ENCODE peak calls at places on chromosome 15, in six cellular contexts. One of them, this sample, is unnamed.

GRCh38 chr15:31448635-31448979 is 122.0 kb downstream of the KLF13 start:
- DNase-seq in mucosa of descending colon: no peak
- DNase-seq in heart left ventricle: no peak
- DNase-seq in mammary epithelial cell: no peak
- DNase-seq in OCI-LY7: no peak
- DNase-seq in neural progenitor cell: no peak
- DNase-seq in this sample: no peak

GRCh38 chr15:48571510-48571909 is 74.0 kb downstream of the FBN1 start:
- DNase-seq in mammary epithelial cell: no peak
- DNase-seq in OCI-LY7: no peak
- DNase-seq in heart left ventricle: no peak
- DNase-seq in mucosa of descending colon: no peak
- DNase-seq in neural progenitor cell: no peak
- DNase-seq in this sample: no peak

GRCh38 chr15:98123834-98124233 is 163.3 kb downstream of the ARRDC4 start:
- DNase-seq in heart left ventricle: no peak
- DNase-seq in mammary epithelial cell: peak; percentile 70
- DNase-seq in mucosa of descending colon: no peak
- DNase-seq in OCI-LY7: no peak
- DNase-seq in neural progenitor cell: no peak
- DNase-seq in this sample: no peak

GRCh38 chr15:65416845-65417416 is 5.8 kb downstream of the IGDCC4 start:
- DNase-seq in heart left ventricle: peak; percentile 72
- DNase-seq in OCI-LY7: no peak
- DNase-seq in mammary epithelial cell: no peak
- DNase-seq in neural progenitor cell: peak; percentile 86
- DNase-seq in mucosa of descending colon: no peak
- DNase-seq in this sample: no peak

GRCh38 chr15:99087405-99087943 is 17.4 kb upstream of the SYNM start:
- DNase-seq in OCI-LY7: no peak
- DNase-seq in neural progenitor cell: no peak
- DNase-seq in mammary epithelial cell: no peak
- DNase-seq in heart left ventricle: no peak
- DNase-seq in mucosa of descending colon: no peak
- DNase-seq in this sample: no peak

GRCh38 chr15:91456251-91456718 is 356.2 kb downstream of the SV2B start:
- DNase-seq in neural progenitor cell: no peak
- DNase-seq in mammary epithelial cell: peak; percentile 100
- DNase-seq in OCI-LY7: no peak
- DNase-seq in heart left ventricle: no peak
- DNase-seq in mucosa of descending colon: no peak
- DNase-seq in this sample: no peak

GRCh38 chr15:22980189-22981136 is at the start of gene CYFIP1:
- DNase-seq in heart left ventricle: peak; percentile 93
- DNase-seq in mucosa of descending colon: peak; percentile 92
- DNase-seq in mammary epithelial cell: peak; percentile 91
- DNase-seq in OCI-LY7: no peak
- DNase-seq in neural progenitor cell: peak; percentile 85
- DNase-seq in this sample: no peak

GRCh38 chr15:36844453-36845094 is 255.8 kb downstream of the MEIS2 start:
- DNase-seq in heart left ventricle: no peak
- DNase-seq in mucosa of descending colon: no peak
- DNase-seq in neural progenitor cell: peak; percentile 20
- DNase-seq in OCI-LY7: no peak
- DNase-seq in mammary epithelial cell: no peak
- DNase-seq in this sample: no peak

GRCh38 chr15:31079519-31079918 is 22.0 kb downstream of the TRPM1 start:
- DNase-seq in mammary epithelial cell: peak; percentile 79
- DNase-seq in OCI-LY7: no peak
- DNase-seq in heart left ventricle: no peak
- DNase-seq in neural progenitor cell: no peak
- DNase-seq in mucosa of descending colon: no peak
- DNase-seq in this sample: no peak

GRCh38 chr15:80242132-80242769 is 9.8 kb downstream of the CTXND1 start:
- DNase-seq in heart left ventricle: peak; percentile 40
- DNase-seq in mammary epithelial cell: peak; percentile 3
- DNase-seq in neural progenitor cell: peak; percentile 60
- DNase-seq in mucosa of descending colon: peak; percentile 33
- DNase-seq in OCI-LY7: peak; percentile 51
- DNase-seq in this sample: no peak
- TF ChIP-seq CTCF in heart left ventricle: peak; percentile 60
- TF ChIP-seq CTCF in mammary epithelial cell: peak; percentile 70
- TF ChIP-seq CTCF in neural progenitor cell: peak; percentile 67
- TF ChIP-seq CTCF in mucosa of descending colon: no peak
- TF ChIP-seq CTCF in OCI-LY7: peak; percentile 85
- TF ChIP-seq CTCF in this sample: no peak

DNA sequence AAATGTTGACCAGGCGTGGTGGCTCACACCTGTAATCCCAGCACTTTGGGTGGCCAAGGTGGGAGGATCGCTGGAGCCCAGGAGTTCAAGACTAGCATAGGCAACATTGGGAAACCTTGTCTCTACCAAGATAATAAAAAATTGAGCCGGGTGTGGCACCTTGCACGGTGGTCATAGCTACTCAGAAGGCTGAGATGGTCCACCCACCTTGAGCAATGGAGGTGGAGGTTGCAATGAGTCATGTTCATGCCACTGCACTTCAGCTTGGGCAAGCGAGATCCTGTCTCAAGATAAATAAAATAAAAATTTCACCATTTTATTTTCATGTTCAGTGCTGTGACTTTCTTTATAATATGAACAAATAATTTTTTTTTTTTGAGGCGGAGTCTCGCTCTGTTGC is 12.5 kb downstream of the MAPK6 start:
- DNase-seq in heart left ventricle: no peak
- DNase-seq in neural progenitor cell: no peak
- DNase-seq in mucosa of descending colon: no peak
- DNase-seq in mammary epithelial cell: peak; percentile 90
- DNase-seq in OCI-LY7: no peak
- DNase-seq in this sample: no peak
- TF ChIP-seq CTCF in heart left ventricle: no peak
- TF ChIP-seq CTCF in neural progenitor cell: no peak
- TF ChIP-seq CTCF in mucosa of descending colon: no peak
- TF ChIP-seq CTCF in mammary epithelial cell: no peak
- TF ChIP-seq CTCF in OCI-LY7: no peak
- TF ChIP-seq CTCF in this sample: no peak

GRCh38 chr15:85414495-85414894 is 34.1 kb downstream of the AKAP13 start:
- DNase-seq in mammary epithelial cell: peak; percentile 43
- DNase-seq in neural progenitor cell: no peak
- DNase-seq in heart left ventricle: no peak
- DNase-seq in OCI-LY7: no peak
- DNase-seq in mucosa of descending colon: no peak
- DNase-seq in this sample: no peak
- TF ChIP-seq CTCF in mammary epithelial cell: peak; percentile 31
- TF ChIP-seq CTCF in neural progenitor cell: no peak
- TF ChIP-seq CTCF in heart left ventricle: peak; percentile 47
- TF ChIP-seq CTCF in OCI-LY7: peak; percentile 71
- TF ChIP-seq CTCF in mucosa of descending colon: no peak
- TF ChIP-seq CTCF in this sample: peak; percentile 30

GRCh38 chr15:39236375-39236774 is 344.5 kb upstream of the THBS1 start:
- DNase-seq in neural progenitor cell: no peak
- DNase-seq in heart left ventricle: no peak
- DNase-seq in mucosa of descending colon: no peak
- DNase-seq in OCI-LY7: no peak
- DNase-seq in mammary epithelial cell: no peak
- DNase-seq in this sample: no peak

GRCh38 chr15:39238443-39238842 is 342.4 kb upstream of the THBS1 start:
- DNase-seq in neural progenitor cell: no peak
- DNase-seq in OCI-LY7: no peak
- DNase-seq in mammary epithelial cell: no peak
- DNase-seq in heart left ventricle: no peak
- DNase-seq in mucosa of descending colon: no peak
- DNase-seq in this sample: no peak

GRCh38 chr15:39239562-39239961 is 341.3 kb upstream of the THBS1 start:
- DNase-seq in neural progenitor cell: no peak
- DNase-seq in OCI-LY7: no peak
- DNase-seq in mammary epithelial cell: peak; percentile 79
- DNase-seq in mucosa of descending colon: no peak
- DNase-seq in heart left ventricle: no peak
- DNase-seq in this sample: no peak

GRCh38 chr15:39232512-39232911 is 348.4 kb upstream of the THBS1 start:
- DNase-seq in OCI-LY7: no peak
- DNase-seq in mucosa of descending colon: no peak
- DNase-seq in heart left ventricle: no peak
- DNase-seq in neural progenitor cell: no peak
- DNase-seq in mammary epithelial cell: peak; percentile 92
- DNase-seq in this sample: no peak

DNA sequence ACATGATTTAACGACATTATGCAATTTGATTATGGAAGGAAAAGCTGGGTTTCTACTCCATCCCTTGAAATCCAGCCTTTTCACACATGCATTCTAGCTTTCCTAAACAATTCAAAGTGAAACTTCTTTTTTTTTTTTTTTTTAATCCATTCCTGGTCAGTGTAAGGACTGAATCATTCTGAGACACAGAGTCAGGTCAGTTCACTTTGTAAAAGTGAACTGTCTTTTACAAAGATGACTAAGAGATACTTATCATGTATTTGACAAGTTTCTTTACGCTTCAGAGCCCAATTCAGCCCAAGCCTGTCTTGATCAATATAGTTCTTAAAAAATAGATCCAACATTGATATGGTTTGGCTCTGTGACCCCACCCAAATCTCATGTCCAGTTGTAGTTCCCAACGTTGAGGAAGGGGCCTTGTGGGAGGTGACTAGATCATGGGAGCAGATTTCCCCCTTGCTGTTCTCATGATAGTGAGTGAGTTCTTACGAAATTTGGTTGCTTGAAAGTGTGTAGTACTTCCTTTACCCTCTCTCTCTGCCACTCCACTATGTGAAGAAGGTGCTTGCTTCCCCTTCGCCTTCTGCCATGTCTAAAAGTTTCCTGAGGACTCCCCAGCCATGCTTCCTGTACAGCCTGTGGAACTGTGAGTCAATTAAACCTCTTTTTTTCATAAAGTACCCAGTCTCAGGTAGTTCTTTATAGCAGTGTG is 345.6 kb upstream of the THBS1 start:
- DNase-seq in neural progenitor cell: no peak
- DNase-seq in heart left ventricle: no peak
- DNase-seq in OCI-LY7: no peak
- DNase-seq in mammary epithelial cell: peak; percentile 89
- DNase-seq in mucosa of descending colon: no peak
- DNase-seq in this sample: no peak
- TF ChIP-seq CTCF in neural progenitor cell: no peak
- TF ChIP-seq CTCF in heart left ventricle: no peak
- TF ChIP-seq CTCF in OCI-LY7: no peak
- TF ChIP-seq CTCF in mammary epithelial cell: no peak
- TF ChIP-seq CTCF in mucosa of descending colon: no peak
- TF ChIP-seq CTCF in this sample: no peak

DNA sequence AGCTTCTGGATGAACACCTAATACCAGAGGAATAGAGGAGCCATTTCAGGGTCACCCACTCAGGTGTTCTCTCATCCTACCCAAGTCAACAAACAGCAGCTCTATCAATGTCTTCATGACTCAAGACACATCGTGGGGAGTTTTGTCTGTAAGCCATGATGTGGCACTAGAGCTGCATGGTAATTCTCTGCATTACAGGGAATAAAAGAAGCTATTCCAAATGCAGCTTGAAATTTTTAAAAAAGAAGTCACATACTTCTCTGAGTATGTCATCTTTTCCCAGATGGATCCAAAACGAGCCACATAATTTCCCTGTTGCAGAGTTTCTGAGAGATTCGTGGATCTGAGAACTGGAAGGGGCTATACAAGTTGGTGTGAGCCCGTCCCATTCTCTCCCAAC is 6.1 kb upstream of the THSD4 start:
- DNase-seq in mammary epithelial cell: peak; percentile 16
- DNase-seq in neural progenitor cell: no peak
- DNase-seq in mucosa of descending colon: no peak
- DNase-seq in OCI-LY7: no peak
- DNase-seq in heart left ventricle: no peak
- DNase-seq in this sample: no peak
- TF ChIP-seq CTCF in mammary epithelial cell: peak; percentile 7
- TF ChIP-seq CTCF in neural progenitor cell: no peak
- TF ChIP-seq CTCF in mucosa of descending colon: no peak
- TF ChIP-seq CTCF in OCI-LY7: no peak
- TF ChIP-seq CTCF in heart left ventricle: peak; percentile 27
- TF ChIP-seq CTCF in this sample: no peak

GRCh38 chr15:34610388-34610787 is 26.9 kb upstream of the GOLGA8B start:
- DNase-seq in neural progenitor cell: peak; percentile 25
- DNase-seq in heart left ventricle: no peak
- DNase-seq in mammary epithelial cell: peak; percentile 5
- DNase-seq in mucosa of descending colon: no peak
- DNase-seq in OCI-LY7: peak; percentile 11
- DNase-seq in this sample: no peak
- TF ChIP-seq CTCF in neural progenitor cell: peak; percentile 51
- TF ChIP-seq CTCF in heart left ventricle: peak; percentile 44
- TF ChIP-seq CTCF in mammary epithelial cell: peak; percentile 41
- TF ChIP-seq CTCF in mucosa of descending colon: no peak
- TF ChIP-seq CTCF in OCI-LY7: peak; percentile 66
- TF ChIP-seq CTCF in this sample: no peak

GRCh38 chr15:39925112-39925830 is 5.2 kb upstream of the GPR176 start:
- DNase-seq in heart left ventricle: no peak
- DNase-seq in mucosa of descending colon: no peak
- DNase-seq in OCI-LY7: no peak
- DNase-seq in mammary epithelial cell: peak; percentile 60
- DNase-seq in neural progenitor cell: peak; percentile 16
- DNase-seq in this sample: no peak
- TF ChIP-seq CTCF in heart left ventricle: no peak
- TF ChIP-seq CTCF in mucosa of descending colon: no peak
- TF ChIP-seq CTCF in OCI-LY7: no peak
- TF ChIP-seq CTCF in mammary epithelial cell: no peak
- TF ChIP-seq CTCF in neural progenitor cell: no peak
- TF ChIP-seq CTCF in this sample: no peak

DNA sequence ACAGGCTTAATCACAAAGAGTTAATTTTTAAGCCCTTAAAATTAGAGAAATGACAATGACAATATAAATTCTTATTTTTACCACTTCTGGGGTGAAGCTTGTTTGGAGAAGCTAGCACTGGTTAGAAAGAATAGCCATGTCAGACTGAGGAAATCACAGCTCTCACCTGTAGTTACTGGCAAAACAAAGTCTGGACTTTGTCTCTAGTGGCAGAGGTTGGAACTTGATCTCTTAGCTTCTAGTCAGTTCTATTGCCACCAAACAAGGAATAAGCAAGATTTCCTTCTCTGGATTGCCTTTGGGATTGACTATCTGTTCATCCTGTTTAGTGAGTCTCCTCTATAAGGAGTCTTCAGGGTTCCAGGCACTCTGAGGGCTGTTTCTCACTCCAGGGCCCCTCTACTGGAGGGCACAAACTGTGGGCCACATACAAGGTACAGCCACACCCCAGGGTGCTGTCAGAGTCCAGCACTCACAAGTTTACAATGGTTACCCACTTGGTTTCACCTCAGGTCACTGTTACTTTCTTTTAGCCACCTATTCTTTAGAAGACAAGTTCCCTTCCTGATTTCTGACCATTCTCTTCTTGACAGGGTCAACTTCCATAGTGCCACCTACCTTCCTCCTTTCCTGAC is 426.6 kb upstream of the THBS1 start:
- DNase-seq in neural progenitor cell: no peak
- DNase-seq in mammary epithelial cell: no peak
- DNase-seq in OCI-LY7: no peak
- DNase-seq in heart left ventricle: no peak
- DNase-seq in mucosa of descending colon: peak; percentile 29
- DNase-seq in this sample: no peak
- TF ChIP-seq CTCF in neural progenitor cell: peak; percentile 22
- TF ChIP-seq CTCF in mammary epithelial cell: peak; percentile 47
- TF ChIP-seq CTCF in OCI-LY7: no peak
- TF ChIP-seq CTCF in heart left ventricle: no peak
- TF ChIP-seq CTCF in mucosa of descending colon: peak; percentile 20
- TF ChIP-seq CTCF in this sample: no peak

GRCh38 chr15:68635142-68635541 is 56.3 kb downstream of the CORO2B start:
- DNase-seq in mammary epithelial cell: no peak
- DNase-seq in OCI-LY7: peak; percentile 88
- DNase-seq in neural progenitor cell: no peak
- DNase-seq in heart left ventricle: peak; percentile 79
- DNase-seq in mucosa of descending colon: no peak
- DNase-seq in this sample: no peak
- TF ChIP-seq CTCF in mammary epithelial cell: no peak
- TF ChIP-seq CTCF in OCI-LY7: peak; percentile 56
- TF ChIP-seq CTCF in neural progenitor cell: no peak
- TF ChIP-seq CTCF in heart left ventricle: peak; percentile 31
- TF ChIP-seq CTCF in mucosa of descending colon: no peak
- TF ChIP-seq CTCF in this sample: no peak